ENCODE peak calls at places on chromosomes 7 and 10, in nine cellular contexts. K, Q, Y, N, I, P, C, R and E are unnamed samples.

GRCh38 chr7:17320642-17321041 is 22.2 kb downstream of the AHR start:
- DNase-seq in K (no peak), Q (no peak), Y (no peak), N (no peak), I (no peak), P (no peak), C (no peak), R (no peak), E (no peak)

GRCh38 chr7:26052721-26053120 is 99.3 kb upstream of the NFE2L3 start:
- DNase-seq in K (no peak), Q (no peak), Y (no peak), N (no peak), I (peak), P (no peak), C (no peak), R (no peak), E (no peak)

GRCh38 chr10:106440355-106440754 is 724.2 kb downstream of the SORCS1 start:
- DNase-seq in K (no peak), Q (no peak), Y (no peak), N (no peak), I (no peak), P (no peak), C (no peak), R (no peak), E (no peak)

GRCh38 chr10:63157845-63158624 is 24.9 kb downstream of the NRBF2 start:
- DNase-seq in K (peak), Q (peak), Y (no peak), N (peak), I (peak), P (peak), C (no peak), R (peak), E (peak)

GRCh38 chr7:138875794-138876193 is 77.8 kb upstream of the ATP6V0A4 start:
- DNase-seq in K (no peak), Q (no peak), Y (no peak), N (peak), I (peak), P (no peak), C (no peak), R (no peak), E (peak)

GRCh38 chr10:22278441-22278782 is 37.8 kb upstream of the COMMD3 start:
- DNase-seq in K (no peak), Q (no peak), Y (no peak), N (no peak), I (no peak), P (no peak), C (no peak), R (no peak), E (no peak)

GRCh38 chr10:78408671-78409472 is 375.2 kb downstream of the RPS24 start:
- DNase-seq in K (peak), Q (no peak), Y (no peak), N (no peak), I (no peak), P (no peak), C (peak), R (no peak), E (no peak)

GRCh38 chr10:51815723-51816122 is 116.3 kb upstream of the CSTF2T start:
- DNase-seq in K (no peak), Q (no peak), Y (no peak), N (no peak), I (no peak), P (no peak), C (no peak), R (no peak), E (no peak)

GRCh38 chr7:42454006-42454405 is 217.0 kb upstream of the GLI3 start:
- DNase-seq in K (no peak), Q (no peak), Y (no peak), N (no peak), I (no peak), P (no peak), C (no peak), R (peak), E (no peak)

GRCh38 chr10:3534433-3534832 is 250.6 kb downstream of the KLF6 start:
- DNase-seq in K (no peak), Q (no peak), Y (no peak), N (no peak), I (no peak), P (no peak), C (no peak), R (no peak), E (no peak)

GRCh38 chr7:98360221-98361124 is 40.4 kb downstream of the BAIAP2L1 start:
- DNase-seq in K (peak), Q (no peak), Y (no peak), N (no peak), I (no peak), P (no peak), C (peak), R (no peak), E (no peak)

GRCh38 chr10:16611037-16611436 is 89.4 kb upstream of the C1QL3 start:
- DNase-seq in K (no peak), Q (no peak), Y (no peak), N (no peak), I (no peak), P (no peak), C (no peak), R (no peak), E (no peak)

GRCh38 chr10:97715259-97715874 is 1.8 kb downstream of the MARVELD1 start:
- DNase-seq in K (no peak), Q (no peak), Y (no peak), N (no peak), I (peak), P (no peak), C (no peak), R (no peak), E (no peak)

GRCh38 chr10:14543904-14544210 is 213.1 kb upstream of the FRMD4A start:
- DNase-seq in K (no peak), Q (no peak), Y (no peak), N (no peak), I (no peak), P (no peak), C (no peak), R (no peak), E (no peak)

GRCh38 chr10:22420787-22421517 is 75.7 kb downstream of the SPAG6 start:
- DNase-seq in K (no peak), Q (no peak), Y (no peak), N (no peak), I (peak), P (no peak), C (no peak), R (no peak), E (no peak)

GRCh38 chr10:129342385-129342784 is 124.7 kb upstream of the MGMT start:
- DNase-seq in K (no peak), Q (no peak), Y (no peak), N (no peak), I (no peak), P (no peak), C (no peak), R (no peak), E (no peak)

GRCh38 chr10:132511692-132512442 is 25.7 kb upstream of the INPP5A start:
- DNase-seq in K (no peak), Q (no peak), Y (no peak), N (no peak), I (no peak), P (no peak), C (peak), R (no peak), E (no peak)

GRCh38 chr10:123993534-123994416 is 99.6 kb downstream of the CHST15 start:
- DNase-seq in K (no peak), Q (no peak), Y (no peak), N (no peak), I (no peak), P (no peak), C (no peak), R (no peak), E (no peak)

GRCh38 chr10:43110318-43111071 is 27.8 kb upstream of the CSGALNACT2 start:
- DNase-seq in K (no peak), Q (no peak), Y (no peak), N (no peak), I (peak), P (no peak), C (peak), R (no peak), E (no peak)

GRCh38 chr7:117875566-117875965 is 2.3 kb upstream of the CTTNBP2 start:
- DNase-seq in K (peak), Q (peak), Y (no peak), N (no peak), I (no peak), P (no peak), C (no peak), R (no peak), E (no peak)

GRCh38 chr10:74786126-74786525 is 40.3 kb upstream of the KAT6B start:
- DNase-seq in K (no peak), Q (no peak), Y (no peak), N (no peak), I (no peak), P (no peak), C (no peak), R (no peak), E (no peak)

GRCh38 chr10:86644412-86645110 is 9.8 kb upstream of the OPN4 start:
- DNase-seq in K (no peak), Q (peak), Y (no peak), N (no peak), I (peak), P (peak), C (no peak), R (no peak), E (no peak)

GRCh38 chr10:29379208-29379607 is 90.3 kb downstream of the LYZL1 start:
- DNase-seq in K (no peak), Q (no peak), Y (no peak), N (no peak), I (no peak), P (no peak), C (no peak), R (no peak), E (no peak)

GRCh38 chr7:44283381-44284211 is 41.8 kb downstream of the CAMK2B start:
- DNase-seq in K (peak), Q (no peak), Y (no peak), N (no peak), I (no peak), P (no peak), C (peak), R (no peak), E (no peak)

GRCh38 chr10:99248824-99249223 is 13.2 kb upstream of the HPSE2 start:
- DNase-seq in K (no peak), Q (no peak), Y (no peak), N (no peak), I (no peak), P (no peak), C (no peak), R (no peak), E (no peak)

GRCh38 chr7:123282181-123282580 is 82.4 kb upstream of the SLC13A1 start:
- DNase-seq in K (no peak), Q (no peak), Y (no peak), N (no peak), I (no peak), P (no peak), C (no peak), R (no peak), E (no peak)

GRCh38 chr7:120473352-120473751 is 200.4 kb downstream of the KCND2 start:
- DNase-seq in K (no peak), Q (no peak), Y (no peak), N (no peak), I (no peak), P (no peak), C (no peak), R (no peak), E (no peak)

GRCh38 chr7:92402920-92403759 is 44.1 kb upstream of the GATAD1 start:
- DNase-seq in K (no peak), Q (no peak), Y (no peak), N (no peak), I (peak), P (no peak), C (no peak), R (no peak), E (no peak)

GRCh38 chr7:572013-572667 is 52.5 kb upstream of the PDGFA start:
- DNase-seq in K (no peak), Q (no peak), Y (no peak), N (no peak), I (no peak), P (no peak), C (no peak), R (no peak), E (no peak)